ENCODE peak calls at places on chromosomes 3 and 15, in five cellular contexts. One of them, this sample, is unnamed.

GRCh38 chr3:171837698-171838097 is 5.5 kb upstream of the TMEM212 start:
- DNase-seq in sigmoid colon: no peak
- DNase-seq in K562: no peak
- DNase-seq in right lobe of liver: no peak
- DNase-seq in stomach: no peak
- DNase-seq in this sample: no peak

GRCh38 chr3:192082733-192083660 is 622.0 kb downstream of the PYDC2 start:
- DNase-seq in right lobe of liver: no peak
- DNase-seq in K562: no peak
- DNase-seq in stomach: no peak
- DNase-seq in sigmoid colon: no peak
- DNase-seq in this sample: no peak

GRCh38 chr15:76391847-76392246 is 55.3 kb downstream of the ISL2 start:
- DNase-seq in sigmoid colon: no peak
- DNase-seq in stomach: no peak
- DNase-seq in K562: no peak
- DNase-seq in right lobe of liver: no peak
- DNase-seq in this sample: no peak

GRCh38 chr3:52041118-52041847 is 15.1 kb downstream of the DUSP7 start:
- DNase-seq in sigmoid colon: no peak
- DNase-seq in stomach: no peak
- DNase-seq in right lobe of liver: no peak
- DNase-seq in K562: peak; percentile 17
- DNase-seq in this sample: no peak

GRCh38 chr3:38579551-38580449 is 69.7 kb downstream of the SCN5A start:
- DNase-seq in sigmoid colon: no peak
- DNase-seq in K562: no peak
- DNase-seq in stomach: peak; percentile 9
- DNase-seq in right lobe of liver: no peak
- DNase-seq in this sample: no peak

GRCh38 chr3:132008841-132009638 is 25.8 kb downstream of the CPNE4 start:
- DNase-seq in right lobe of liver: no peak
- DNase-seq in sigmoid colon: no peak
- DNase-seq in K562: no peak
- DNase-seq in stomach: no peak
- DNase-seq in this sample: no peak

GRCh38 chr3:72836923-72837322 is 11.3 kb downstream of the SHQ1 start:
- DNase-seq in right lobe of liver: peak; percentile 93
- DNase-seq in sigmoid colon: peak; percentile 91
- DNase-seq in K562: no peak
- DNase-seq in stomach: peak; percentile 90
- DNase-seq in this sample: no peak

GRCh38 chr3:158471639-158472294 is 99.2 kb upstream of the MLF1 start:
- DNase-seq in K562: no peak
- DNase-seq in sigmoid colon: no peak
- DNase-seq in right lobe of liver: no peak
- DNase-seq in stomach: no peak
- DNase-seq in this sample: peak; percentile 3

GRCh38 chr15:69060744-69061143 is 46.2 kb downstream of the NOX5 start:
- DNase-seq in K562: no peak
- DNase-seq in right lobe of liver: no peak
- DNase-seq in stomach: no peak
- DNase-seq in sigmoid colon: peak; percentile 9
- DNase-seq in this sample: no peak

GRCh38 chr3:28388978-28389377 is 40.4 kb upstream of the AZI2 start:
- DNase-seq in stomach: no peak
- DNase-seq in K562: peak; percentile 8
- DNase-seq in sigmoid colon: no peak
- DNase-seq in right lobe of liver: no peak
- DNase-seq in this sample: no peak

GRCh38 chr15:33844186-33844585 is 124.1 kb upstream of the CHRM5 start:
- DNase-seq in stomach: no peak
- DNase-seq in sigmoid colon: no peak
- DNase-seq in K562: no peak
- DNase-seq in right lobe of liver: no peak
- DNase-seq in this sample: no peak

GRCh38 chr15:87347806-87348515 is 908.6 kb downstream of the NTRK3 start:
- DNase-seq in K562: no peak
- DNase-seq in sigmoid colon: no peak
- DNase-seq in right lobe of liver: no peak
- DNase-seq in stomach: no peak
- DNase-seq in this sample: no peak

GRCh38 chr3:101964861-101965260 is 115.5 kb downstream of the NFKBIZ start:
- DNase-seq in right lobe of liver: no peak
- DNase-seq in stomach: no peak
- DNase-seq in K562: no peak
- DNase-seq in sigmoid colon: no peak
- DNase-seq in this sample: no peak

GRCh38 chr15:31300208-31300661 is 26.4 kb upstream of the KLF13 start:
- DNase-seq in right lobe of liver: peak; percentile 80
- DNase-seq in sigmoid colon: peak; percentile 63
- DNase-seq in stomach: no peak
- DNase-seq in K562: no peak
- DNase-seq in this sample: no peak

GRCh38 chr15:76058714-76059319 is 968 bp upstream of the TMEM266 start:
- DNase-seq in sigmoid colon: no peak
- DNase-seq in K562: peak; percentile 17
- DNase-seq in right lobe of liver: no peak
- DNase-seq in stomach: no peak
- DNase-seq in this sample: no peak

GRCh38 chr3:25428003-25428861 is at the start of gene RARB:
- DNase-seq in right lobe of liver: peak; percentile 74
- DNase-seq in stomach: peak; percentile 61
- DNase-seq in K562: peak; percentile 31
- DNase-seq in sigmoid colon: peak; percentile 92
- DNase-seq in this sample: peak; percentile 55

GRCh38 chr15:98394546-98394945 is 253.8 kb upstream of the IGF1R start:
- DNase-seq in stomach: no peak
- DNase-seq in K562: no peak
- DNase-seq in right lobe of liver: no peak
- DNase-seq in sigmoid colon: no peak
- DNase-seq in this sample: no peak

GRCh38 chr15:57149196-57149595 is 227.1 kb upstream of the CGNL1 start:
- DNase-seq in K562: no peak
- DNase-seq in stomach: no peak
- DNase-seq in sigmoid colon: no peak
- DNase-seq in right lobe of liver: no peak
- DNase-seq in this sample: no peak

GRCh38 chr3:58111513-58112184 is 99.1 kb downstream of the DNASE1L3 start:
- DNase-seq in right lobe of liver: no peak
- DNase-seq in sigmoid colon: no peak
- DNase-seq in stomach: peak; percentile 91
- DNase-seq in K562: no peak
- DNase-seq in this sample: no peak

GRCh38 chr3:174232658-174233429 is 626.3 kb upstream of the NAALADL2 start:
- DNase-seq in K562: no peak
- DNase-seq in stomach: no peak
- DNase-seq in right lobe of liver: no peak
- DNase-seq in sigmoid colon: no peak
- DNase-seq in this sample: no peak

GRCh38 chr3:173399001-173399400 is 1.5 kb downstream of the NLGN1 start:
- DNase-seq in stomach: no peak
- DNase-seq in K562: no peak
- DNase-seq in right lobe of liver: no peak
- DNase-seq in sigmoid colon: no peak
- DNase-seq in this sample: no peak

GRCh38 chr3:64340636-64341240 is 115.5 kb upstream of the PRICKLE2 start:
- DNase-seq in K562: no peak
- DNase-seq in sigmoid colon: no peak
- DNase-seq in right lobe of liver: no peak
- DNase-seq in stomach: no peak
- DNase-seq in this sample: no peak

GRCh38 chr15:80591938-80592825 is 102.9 kb upstream of the ABHD17C start:
- DNase-seq in sigmoid colon: peak; percentile 34
- DNase-seq in right lobe of liver: no peak
- DNase-seq in stomach: no peak
- DNase-seq in K562: no peak
- DNase-seq in this sample: no peak

GRCh38 chr15:40565333-40566238 is 744 bp upstream of the CCDC32 start:
- DNase-seq in stomach: no peak
- DNase-seq in K562: no peak
- DNase-seq in right lobe of liver: no peak
- DNase-seq in sigmoid colon: no peak
- DNase-seq in this sample: no peak

GRCh38 chr15:36579792-36580431 is 486 bp downstream of the CDIN1 start:
- DNase-seq in right lobe of liver: peak; percentile 63
- DNase-seq in sigmoid colon: peak; percentile 70
- DNase-seq in stomach: peak; percentile 27
- DNase-seq in K562: no peak
- DNase-seq in this sample: no peak
- TF ChIP-seq POLR2A in right lobe of liver: no peak
- TF ChIP-seq POLR2A in sigmoid colon: no peak
- TF ChIP-seq POLR2A in stomach: no peak
- TF ChIP-seq POLR2A in K562: no peak
- TF ChIP-seq POLR2A in this sample: no peak

DNA sequence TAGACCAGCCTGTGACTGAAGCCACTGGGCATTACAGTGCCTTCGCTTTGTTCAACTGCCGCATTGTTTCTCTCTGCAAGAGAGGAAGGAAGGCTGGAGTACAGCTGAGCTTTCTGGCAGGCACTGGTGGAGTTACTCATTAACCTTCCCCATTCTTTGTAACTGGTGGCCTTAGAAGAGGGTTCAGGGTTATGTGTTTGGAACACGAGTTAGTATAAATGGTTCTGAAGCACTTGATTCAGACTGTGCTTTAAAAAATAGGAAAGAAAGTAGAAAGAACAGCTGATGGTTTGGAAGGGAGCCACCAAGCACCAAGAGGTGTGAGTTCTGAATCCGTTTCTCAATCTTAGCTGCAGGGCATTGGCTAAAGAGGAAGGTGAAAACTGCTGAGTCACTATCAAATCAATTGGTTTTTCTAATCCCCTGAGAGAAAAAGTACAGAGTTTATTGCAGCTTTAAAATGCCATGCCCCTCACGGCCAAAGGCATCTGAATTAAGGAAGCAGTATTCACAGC is 3.7 kb downstream of the HGD start:
- DNase-seq in right lobe of liver: no peak
- DNase-seq in K562: no peak
- DNase-seq in stomach: peak; percentile 86
- DNase-seq in sigmoid colon: no peak
- DNase-seq in this sample: no peak
- TF ChIP-seq POLR2A in right lobe of liver: peak; percentile 59
- TF ChIP-seq POLR2A in K562: no peak
- TF ChIP-seq POLR2A in stomach: no peak
- TF ChIP-seq POLR2A in sigmoid colon: no peak
- TF ChIP-seq POLR2A in this sample: no peak

DNA sequence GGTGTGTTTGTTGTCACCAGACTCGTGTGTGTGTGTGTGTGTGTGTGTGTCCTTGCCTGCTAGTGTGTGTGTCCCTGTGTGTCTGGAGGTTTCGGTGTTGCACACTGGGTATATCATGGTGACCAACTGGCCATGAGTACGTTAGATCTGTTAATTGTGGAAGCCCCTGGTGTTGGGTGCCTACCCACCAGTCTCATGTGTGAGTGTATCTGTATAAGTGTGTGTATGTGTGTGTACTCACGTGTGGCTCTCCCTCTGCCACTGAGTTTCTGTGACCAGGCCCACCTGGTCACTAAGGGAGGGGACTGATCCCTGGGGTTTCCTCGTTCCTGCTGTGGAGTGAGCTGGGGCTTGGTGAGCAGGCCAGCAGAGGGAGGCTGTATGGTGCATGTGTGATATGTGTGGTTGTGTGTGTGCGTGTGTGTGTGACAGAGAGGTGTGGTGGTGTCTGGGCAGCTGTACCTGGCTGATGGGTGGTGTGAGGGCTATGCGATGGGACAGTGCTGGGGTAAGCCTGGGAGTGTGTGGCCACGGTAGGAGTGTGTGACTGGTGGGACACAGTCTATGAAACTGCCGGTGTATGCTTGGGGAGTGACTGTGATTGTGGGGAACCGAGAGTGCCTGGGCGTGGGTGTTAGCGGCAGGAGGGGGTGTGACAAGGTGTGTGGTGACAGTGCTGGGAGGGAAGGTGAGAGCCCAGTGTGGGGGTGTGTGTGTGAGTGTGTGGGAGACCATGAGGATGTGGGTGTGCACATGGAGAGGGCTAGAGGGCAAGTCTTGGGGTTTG is 1.9 kb downstream of the PRKCD start:
- DNase-seq in sigmoid colon: no peak
- DNase-seq in stomach: peak; percentile 45
- DNase-seq in K562: peak; percentile 35
- DNase-seq in right lobe of liver: no peak
- DNase-seq in this sample: no peak
- TF ChIP-seq POLR2A in sigmoid colon: no peak
- TF ChIP-seq POLR2A in stomach: no peak
- TF ChIP-seq POLR2A in K562: no peak
- TF ChIP-seq POLR2A in right lobe of liver: no peak
- TF ChIP-seq POLR2A in this sample: no peak

GRCh38 chr15:38252481-38253311 is at the start of gene SPRED1:
- DNase-seq in sigmoid colon: peak; percentile 90
- DNase-seq in right lobe of liver: peak; percentile 73
- DNase-seq in stomach: peak; percentile 63
- DNase-seq in K562: peak; percentile 75
- DNase-seq in this sample: peak; percentile 29

GRCh38 chr15:38255690-38256089 is 3.1 kb downstream of the SPRED1 start:
- DNase-seq in right lobe of liver: no peak
- DNase-seq in sigmoid colon: no peak
- DNase-seq in K562: no peak
- DNase-seq in stomach: no peak
- DNase-seq in this sample: no peak

GRCh38 chr15:38251726-38252480 is 733 bp upstream of the SPRED1 start:
- DNase-seq in stomach: peak; percentile 83
- DNase-seq in K562: peak; percentile 82
- DNase-seq in sigmoid colon: peak; percentile 95
- DNase-seq in right lobe of liver: peak; percentile 89
- DNase-seq in this sample: peak; percentile 42

GRCh38 chr15:38253448-38253847 is 812 bp downstream of the SPRED1 start:
- DNase-seq in K562: peak; percentile 23
- DNase-seq in stomach: no peak
- DNase-seq in sigmoid colon: no peak
- DNase-seq in right lobe of liver: no peak
- DNase-seq in this sample: no peak

GRCh38 chr15:38254065-38254883 is 1.6 kb downstream of the SPRED1 start:
- DNase-seq in sigmoid colon: peak; percentile 68
- DNase-seq in stomach: peak; percentile 53
- DNase-seq in right lobe of liver: no peak
- DNase-seq in K562: peak; percentile 60
- DNase-seq in this sample: no peak
- TF ChIP-seq POLR2A in sigmoid colon: no peak
- TF ChIP-seq POLR2A in stomach: no peak
- TF ChIP-seq POLR2A in right lobe of liver: peak; percentile 36
- TF ChIP-seq POLR2A in K562: peak; percentile 78
- TF ChIP-seq POLR2A in this sample: no peak